ENCODE peak calls at places on chromosomes 5 and 9, in five cellular contexts. R is HepG2, S is ovary, T is IMR-90, H is adrenal gland. J is an unnamed sample. For H3K4me1 and H3K27me3, the result is how much of the 10 kb centered on the place peaks cover.

GRCh38 chr5:154288145-154288544 is 97.6 kb downstream of the GALNT10 start:
- DNase-seq in R (peak), S (peak), T (peak), H (no peak), J (no peak)

GRCh38 chr5:81817980-81818379 is 67.1 kb upstream of the SSBP2 start:
- DNase-seq in R (no peak), S (no peak), T (no peak), H (no peak), J (no peak)

GRCh38 chr5:13987843-13988464 is 43.5 kb upstream of the DNAH5 start:
- DNase-seq in R (peak), S (peak), T (peak), H (peak), J (no peak)

GRCh38 chr5:66596791-66597757 is 881 bp downstream of the MAST4 start:
- DNase-seq in R (no peak), S (peak), T (no peak), H (peak), J (peak)

GRCh38 chr9:110146371-110146770 is 61.6 kb downstream of the C9orf152 start:
- DNase-seq in R (no peak), S (no peak), T (peak), H (no peak), J (no peak)

GRCh38 chr9:134066923-134067851 is 639 bp downstream of the BRD3 start:
- DNase-seq in R (no peak), S (peak), T (peak), H (no peak), J (peak)

GRCh38 chr9:134709512-134710270 is 68.1 kb downstream of the COL5A1 start:
- DNase-seq in R (no peak), S (no peak), T (peak), H (peak), J (no peak)

GRCh38 chr5:146732966-146733365 is 145.6 kb downstream of the PPP2R2B start:
- DNase-seq in R (no peak), S (no peak), T (peak), H (no peak), J (no peak)

GRCh38 chr9:115855458-115856133 is 298.0 kb upstream of the PAPPA start:
- DNase-seq in R (no peak), S (no peak), T (peak), H (no peak), J (no peak)

GRCh38 chr9:121399883-121400607 is 30.0 kb upstream of the STOM start:
- DNase-seq in R (peak), S (no peak), T (peak), H (no peak), J (no peak)

GRCh38 chr9:110578896-110579752 is at the start of gene SVEP1:
- DNase-seq in R (no peak), S (peak), T (peak), H (peak), J (no peak)

GRCh38 chr5:169548315-169548714 is 35.3 kb upstream of the SPDL1 start:
- DNase-seq in R (peak), S (no peak), T (peak), H (no peak), J (no peak)

GRCh38 chr9:101566904-101567724 is 27.7 kb downstream of the PPP3R2 start:
- DNase-seq in R (peak), S (no peak), T (peak), H (peak), J (peak)

GRCh38 chr9:83544002-83544698 is 5.9 kb upstream of the FRMD3 start:
- DNase-seq in R (peak), S (no peak), T (peak), H (peak), J (no peak)

GRCh38 chr9:21833090-21833801 is 30.8 kb downstream of the MTAP start:
- DNase-seq in R (no peak), S (no peak), T (no peak), H (no peak), J (peak)

GRCh38 chr9:89687216-89687615 is 82.4 kb downstream of the GADD45G start:
- DNase-seq in R (no peak), S (no peak), T (no peak), H (no peak), J (no peak)

GRCh38 chr9:131310833-131311554 is 21.5 kb downstream of the PLPP7 start:
- DNase-seq in R (no peak), S (no peak), T (no peak), H (no peak), J (peak)
- TF ChIP-seq POLR2A in R (no peak), S (no peak), T (no peak), H (no peak), J (no peak)

DNA sequence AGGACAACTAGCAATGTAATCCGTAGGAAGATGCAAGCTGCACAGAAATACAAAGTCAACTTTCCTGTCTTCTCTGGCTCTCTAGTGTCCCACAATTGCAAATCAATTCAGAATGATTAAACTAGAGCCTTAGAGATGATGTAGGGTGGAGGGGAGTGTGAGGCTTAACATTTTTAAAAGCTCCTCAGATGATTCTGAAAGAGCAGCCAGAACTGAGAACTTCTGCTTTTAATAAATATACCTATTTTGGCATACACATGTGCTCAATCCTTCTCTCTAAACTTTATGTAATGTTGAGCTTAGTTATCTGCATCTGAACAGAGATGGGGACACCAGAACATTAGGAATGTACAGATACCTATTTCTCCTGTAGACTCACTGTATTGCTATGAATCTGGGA is 139.9 kb upstream of the APC start:
- DNase-seq in R (no peak), S (no peak), T (no peak), H (no peak), J (no peak)
- H3K4me1 ChIP-seq in R (under half), S (under half), T (under half), H (under half), J (under half)

GRCh38 chr5:139794067-139794846 is 1.4 kb upstream of the PSD2 start:
- DNase-seq in R (no peak), S (peak), T (no peak), H (no peak), J (no peak)
- H3K27me3 ChIP-seq in R (half or more), S (under half), T (half or more), H (under half), J (under half)

GRCh38 chr9:20622330-20623020 is at the start of gene MLLT3:
- DNase-seq in R (peak), S (peak), T (peak), H (peak), J (peak)
- TF ChIP-seq POLR2A in R (no peak), S (peak), T (no peak), H (peak), J (peak)

DNA sequence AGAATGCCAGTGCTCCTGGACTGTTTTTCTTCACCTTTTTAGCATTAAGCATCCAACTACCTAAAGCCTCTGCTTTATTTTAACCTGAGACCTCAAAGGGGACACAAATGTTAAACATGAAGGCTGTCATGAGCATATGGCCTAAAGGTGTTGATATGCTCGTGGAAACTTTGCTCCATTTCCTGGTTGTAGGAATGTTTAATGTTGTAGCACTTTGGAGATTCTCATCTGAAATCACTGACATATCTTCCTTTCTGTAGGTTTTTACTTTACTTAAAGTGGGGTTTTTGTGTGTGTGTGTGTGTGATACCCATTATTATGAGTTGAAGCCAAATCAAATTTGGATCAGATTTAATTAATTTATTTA is 37.0 kb downstream of the HABP4 start:
- DNase-seq in R (no peak), S (no peak), T (no peak), H (no peak), J (no peak)
- H3K4me1 ChIP-seq in R (half or more), S (under half), T (under half), H (under half), J (under half)

GRCh38 chr9:130325921-130326320 is 60.4 kb downstream of the HMCN2 start:
- DNase-seq in R (no peak), S (no peak), T (no peak), H (no peak), J (no peak)
- H3K27me3 ChIP-seq in R (under half), S (under half), T (half or more), H (under half), J (under half)